ENCODE peak calls at places on chromosome 17, in four cellular contexts. E is fibroblast of lung, F is suprapubic skin, B is ovary. H is an unnamed sample.

GRCh38 chr17:64126918-64127317 is 3.0 kb downstream of the ERN1 start:
- DNase-seq in B (no peak), F (no peak), E (no peak), H (no peak)

GRCh38 chr17:72599891-72600290 is 479.1 kb downstream of the SOX9 start:
- DNase-seq in B (no peak), F (no peak), E (no peak), H (no peak)

GRCh38 chr17:65366102-65366844 is 195.2 kb downstream of the AXIN2 start:
- DNase-seq in F (no peak), E (no peak), B (no peak), H (peak)

GRCh38 chr17:15216481-15216880 is 48.6 kb downstream of the PMP22 start:
- DNase-seq in E (no peak), F (no peak), B (no peak), H (no peak)

GRCh38 chr17:65099941-65100315 is 37.2 kb upstream of the RGS9 start:
- DNase-seq in E (peak), F (peak), B (no peak), H (no peak)

GRCh38 chr17:77503293-77503655 is 362.5 kb downstream of the SEC14L1 start:
- DNase-seq in E (no peak), B (no peak), F (no peak), H (no peak)

GRCh38 chr17:57915980-57916757 is 39.0 kb downstream of the CUEDC1 start:
- DNase-seq in F (no peak), B (no peak), E (no peak), H (no peak)

GRCh38 chr17:17570798-17571716 is 20.5 kb downstream of the PEMT start:
- DNase-seq in F (no peak), B (peak), E (no peak), H (no peak)

GRCh38 chr17:67729903-67730302 is 12.2 kb downstream of the NOL11 start:
- DNase-seq in E (no peak), B (no peak), F (no peak), H (no peak)

GRCh38 chr17:6426356-6427101 is 8.4 kb downstream of the AIPL1 start:
- DNase-seq in F (no peak), B (no peak), E (no peak), H (no peak)

GRCh38 chr17:42553161-42553818 is 567 bp downstream of the HSD17B1 start:
- DNase-seq in F (no peak), B (peak), E (no peak), H (no peak)

GRCh38 chr17:2852729-2853110 is 56.5 kb downstream of the RAP1GAP2 start:
- DNase-seq in E (no peak), B (no peak), F (no peak), H (no peak)

GRCh38 chr17:11240041-11240801 is 792 bp upstream of the SHISA6 start:
- DNase-seq in F (peak), E (no peak), B (no peak), H (no peak)

GRCh38 chr17:48704521-48704920 is 17.8 kb downstream of the PRAC1 start:
- DNase-seq in B (no peak), E (no peak), F (no peak), H (no peak)

GRCh38 chr17:17508641-17509591 is 12.7 kb upstream of the RASD1 start:
- DNase-seq in E (no peak), B (no peak), F (no peak), H (no peak)

GRCh38 chr17:73678999-73679398 is 34.8 kb upstream of the SDK2 start:
- DNase-seq in F (no peak), B (no peak), E (no peak), H (no peak)

GRCh38 chr17:42682400-42683384 is at the start of gene CNTNAP1:
- DNase-seq in F (no peak), E (peak), B (peak), H (no peak)

GRCh38 chr17:55570360-55570759 is 59.1 kb upstream of the SMIM36 start:
- DNase-seq in F (no peak), E (no peak), B (no peak), H (no peak)

GRCh38 chr17:57548421-57549385 is 196.4 kb downstream of the CCDC182 start:
- DNase-seq in B (peak), F (no peak), E (peak), H (no peak)

GRCh38 chr17:27990100-27990499 is 52.4 kb upstream of the NLK start:
- DNase-seq in F (no peak), B (no peak), E (no peak), H (no peak)

GRCh38 chr17:2706911-2707510 is 4.6 kb downstream of the CLUH start:
- DNase-seq in E (no peak), B (no peak), F (no peak), H (no peak)

GRCh38 chr17:73639322-73639721 is 4.9 kb downstream of the SDK2 start:
- DNase-seq in F (peak), E (no peak), B (no peak), H (no peak)

GRCh38 chr17:55458977-55459376 is 37.3 kb upstream of the MMD start:
- DNase-seq in B (no peak), E (peak), F (no peak), H (no peak)

GRCh38 chr17:50836826-50837225 is 1.4 kb downstream of the WFIKKN2 start:
- DNase-seq in E (no peak), F (no peak), B (no peak), H (no peak)

GRCh38 chr17:55770220-55770870 is 19.5 kb downstream of the PCTP start:
- DNase-seq in B (no peak), F (no peak), E (peak), H (no peak)

GRCh38 chr17:2484876-2485275 is 26.8 kb downstream of the METTL16 start:
- DNase-seq in B (no peak), E (no peak), F (no peak), H (no peak)

GRCh38 chr17:79760197-79760906 is 17.6 kb upstream of the CBX2 start:
- DNase-seq in F (no peak), E (no peak), B (no peak), H (no peak)

GRCh38 chr17:38568845-38569510 is 36.8 kb downstream of the SRCIN1 start:
- DNase-seq in B (no peak), E (no peak), F (no peak), H (no peak)

GRCh38 chr17:29138184-29138955 is 41.8 kb downstream of the MYO18A start:
- DNase-seq in B (no peak), E (no peak), F (no peak), H (no peak)

GRCh38 chr17:48626470-48627241 is 498 bp upstream of the HOXB9 start:
- DNase-seq in E (no peak), F (no peak), B (no peak), H (no peak)

GRCh38 chr17:9162275-9162985 is 141.1 kb downstream of the NTN1 start:
- DNase-seq in E (no peak), B (no peak), F (no peak), H (no peak)

GRCh38 chr17:565506-565905 is 149.1 kb downstream of the VPS53 start:
- DNase-seq in F (no peak), B (no peak), E (no peak), H (no peak)
- TF ChIP-seq CTCF in F (no peak), B (no peak), E (no peak), H (no peak)

GRCh38 chr17:39702901-39703893 is 3.3 kb downstream of the ERBB2 start:
- DNase-seq in F (no peak), B (no peak), E (no peak), H (no peak)

GRCh38 chr17:39706383-39706782 is 6.5 kb downstream of the ERBB2 start:
- DNase-seq in F (no peak), B (no peak), E (no peak), H (no peak)

GRCh38 chr17:39705786-39706348 is 6.0 kb downstream of the ERBB2 start:
- DNase-seq in B (no peak), E (no peak), F (no peak), H (no peak)

GRCh38 chr17:39703913-39704312 is 4.0 kb downstream of the ERBB2 start:
- DNase-seq in E (no peak), B (no peak), F (no peak), H (no peak)

GRCh38 chr17:39704821-39705551 is 5.1 kb downstream of the ERBB2 start:
- DNase-seq in B (no peak), E (peak), F (no peak), H (no peak)
- TF ChIP-seq CTCF in B (no peak), E (peak), F (peak), H (peak)

GRCh38 chr17:81636505-81637288 is at the start of the genes NPLOC4 and TSPAN10:
- DNase-seq in F (peak), B (peak), E (peak), H (peak)
- TF ChIP-seq CTCF in F (no peak), B (no peak), E (no peak), H (no peak)

DNA sequence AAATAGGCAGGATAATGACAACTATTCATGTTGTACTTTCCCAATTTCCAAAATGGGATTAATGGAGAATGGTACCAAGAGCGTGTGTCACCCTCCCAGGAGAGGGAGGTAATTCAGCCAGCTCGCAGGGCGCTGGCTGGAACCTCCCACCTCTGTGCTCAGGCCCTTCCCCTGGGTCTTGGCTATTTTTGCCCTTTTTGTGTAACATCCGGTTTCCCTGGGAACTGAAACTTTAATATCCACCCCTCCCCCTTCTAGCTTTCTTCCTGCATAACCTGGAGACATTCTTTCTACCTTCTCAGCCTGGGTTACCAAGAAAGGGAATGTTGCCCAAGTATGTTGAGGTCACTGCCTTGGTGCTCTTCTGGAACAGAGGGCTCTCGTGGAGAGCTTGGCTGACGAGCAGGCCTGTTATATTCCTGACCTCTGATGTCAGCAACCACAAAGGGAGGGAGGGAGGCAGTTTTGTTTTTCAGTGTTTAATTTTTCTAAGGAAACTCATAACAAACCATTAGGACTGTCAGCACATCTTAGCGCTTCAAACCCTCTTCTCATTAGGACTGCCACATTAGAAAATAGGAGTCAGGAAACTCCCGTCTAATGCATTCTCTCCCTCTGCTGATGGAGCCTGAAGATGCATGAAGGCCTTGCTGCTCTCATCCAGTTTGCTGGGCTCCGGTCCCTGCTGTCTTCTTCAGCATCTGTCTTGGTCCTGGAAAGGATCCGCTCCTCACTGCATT is 25.6 kb downstream of the ITGB3 start:
- DNase-seq in F (peak), E (peak), B (peak), H (no peak)
- TF ChIP-seq CTCF in F (no peak), E (peak), B (peak), H (no peak)

DNA sequence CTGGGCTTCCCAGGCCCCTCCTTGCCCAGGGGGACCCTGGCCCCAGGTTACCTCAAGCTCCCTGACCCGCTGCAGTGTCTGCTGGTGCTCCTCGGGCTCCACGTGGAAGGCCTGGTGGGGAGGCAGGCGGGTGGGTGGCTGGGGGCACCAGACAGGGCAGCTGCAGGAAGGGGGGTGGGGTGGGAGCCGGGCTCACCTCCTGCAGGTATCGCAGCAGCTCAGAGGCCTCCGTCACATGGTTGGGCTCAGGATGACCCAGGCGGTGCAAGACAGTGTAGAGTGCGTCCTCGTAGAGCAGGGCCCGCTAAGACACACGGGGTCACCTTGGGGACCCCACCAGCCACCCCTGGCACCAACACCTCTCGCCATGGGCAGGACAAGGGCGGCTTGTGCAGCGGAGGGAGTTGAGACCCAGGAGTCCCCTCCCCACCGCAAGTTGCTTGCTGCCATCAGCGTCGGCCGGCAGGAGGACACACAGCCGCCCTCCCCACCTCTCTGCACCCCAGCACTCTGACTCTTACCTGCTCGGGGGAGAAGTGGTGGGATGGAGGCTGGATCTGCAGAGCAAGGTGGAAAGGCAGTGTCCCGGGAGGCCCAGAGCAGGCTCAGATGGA is 1.1 kb downstream of the UNC13D start:
- DNase-seq in E (no peak), B (no peak), F (no peak), H (no peak)
- TF ChIP-seq CTCF in E (no peak), B (no peak), F (no peak), H (no peak)